ENCODE peak calls at places on chromosome 14, in ten cellular contexts. H is lower lobe of right lung, F is WERI-Rb-1, L is brain microvascular endothelial cell, P is lung, K is heart right ventricle, B is aorta, R is OCI-LY7, C is psoas muscle, Y is thyroid gland. W is an unnamed sample.

GRCh38 chr14:65312859-65313258 is 99.7 kb upstream of the FUT8 start:
- DNase-seq in K (no peak), F (no peak), R (peak), B (no peak), P (no peak), Y (no peak), H (no peak), C (no peak), L (no peak), W (no peak)

GRCh38 chr14:101409006-101409543 is 152.2 kb upstream of the DIO3 start:
- DNase-seq in Y (no peak), B (no peak), R (no peak), K (no peak), F (no peak), H (no peak), P (no peak), C (no peak), L (no peak), W (no peak)

GRCh38 chr14:31170411-31170810 is 37.2 kb downstream of the HECTD1 start:
- DNase-seq in C (no peak), L (no peak), H (no peak), P (no peak), F (no peak), K (no peak), Y (no peak), R (no peak), B (no peak), W (no peak)

GRCh38 chr14:81453166-81453766 is 53.1 kb upstream of the STON2 start:
- DNase-seq in Y (peak), H (no peak), L (peak), C (peak), K (peak), F (peak), R (peak), B (no peak), P (peak), W (peak)

GRCh38 chr14:61217516-61217915 is 63.6 kb downstream of the TMEM30B start:
- DNase-seq in Y (no peak), F (no peak), H (no peak), K (peak), C (no peak), L (no peak), R (no peak), B (no peak), P (no peak), W (no peak)

GRCh38 chr14:59688224-59689170 is 111.9 kb upstream of the CCDC175 start:
- DNase-seq in B (no peak), C (no peak), H (no peak), R (peak), F (peak), K (peak), P (no peak), L (peak), Y (peak), W (no peak)

GRCh38 chr14:91693342-91693741 is 38.5 kb downstream of the CATSPERB start:
- DNase-seq in P (no peak), F (no peak), K (no peak), H (no peak), C (no peak), Y (no peak), R (no peak), B (no peak), L (no peak), W (no peak)

GRCh38 chr14:69107407-69108003 is 45.4 kb downstream of the DCAF5 start:
- DNase-seq in C (no peak), F (peak), R (peak), Y (peak), L (peak), H (no peak), P (peak), B (no peak), K (peak), W (no peak)

GRCh38 chr14:71070169-71070568 is 162.9 kb downstream of the PCNX1 start:
- DNase-seq in F (no peak), K (no peak), C (no peak), H (no peak), L (no peak), R (no peak), Y (no peak), B (no peak), P (no peak), W (no peak)

GRCh38 chr14:83164016-83164415 is 1630.4 kb upstream of the SEL1L start:
- DNase-seq in B (no peak), F (no peak), R (no peak), Y (no peak), L (peak), K (no peak), P (no peak), C (no peak), H (no peak), W (no peak)

GRCh38 chr14:104593710-104594121 is 10.9 kb downstream of the TMEM179 start:
- DNase-seq in H (peak), L (no peak), F (no peak), P (no peak), K (no peak), R (no peak), C (peak), B (peak), Y (no peak), W (no peak)

GRCh38 chr14:24834951-24835350 is 201.0 kb upstream of the GZMB start:
- DNase-seq in K (no peak), H (no peak), C (no peak), L (no peak), R (no peak), P (no peak), F (no peak), B (no peak), Y (peak), W (no peak)

GRCh38 chr14:52012635-52013034 is 23.3 kb downstream of the RTRAF start:
- DNase-seq in H (no peak), K (peak), R (no peak), C (peak), F (no peak), L (no peak), B (no peak), Y (no peak), P (no peak), W (no peak)

GRCh38 chr14:42459171-42459685 is 852.6 kb downstream of the LRFN5 start:
- DNase-seq in Y (no peak), B (no peak), F (no peak), L (no peak), R (no peak), P (no peak), C (no peak), H (no peak), K (no peak), W (no peak)

GRCh38 chr14:59936145-59936544 is 16.2 kb downstream of the LRRC9 start:
- DNase-seq in Y (no peak), R (no peak), F (no peak), L (no peak), B (no peak), H (no peak), P (no peak), K (no peak), C (no peak), W (no peak)

GRCh38 chr14:70064111-70064885 is 124.5 kb downstream of the SLC8A3 start:
- DNase-seq in Y (no peak), L (no peak), H (no peak), C (no peak), B (no peak), R (no peak), K (no peak), P (no peak), F (no peak), W (no peak)

GRCh38 chr14:94048676-94049624 is 22.8 kb downstream of the OTUB2 start:
- DNase-seq in C (no peak), Y (no peak), H (no peak), L (no peak), R (no peak), B (no peak), K (no peak), P (no peak), F (peak), W (no peak)

GRCh38 chr14:81224222-81224621 is 3.5 kb upstream of the GTF2A1 start:
- DNase-seq in K (no peak), Y (no peak), F (no peak), C (no peak), B (no peak), P (no peak), R (no peak), L (no peak), H (no peak), W (no peak)

GRCh38 chr14:33891700-33892099 is 59.2 kb downstream of the EGLN3 start:
- DNase-seq in P (no peak), R (no peak), K (no peak), L (no peak), B (no peak), H (no peak), Y (no peak), F (no peak), C (no peak), W (no peak)

GRCh38 chr14:39374846-39375245 is 57.4 kb downstream of the FBXO33 start:
- DNase-seq in P (no peak), C (no peak), Y (no peak), F (no peak), K (no peak), B (no peak), H (no peak), L (no peak), R (no peak), W (no peak)

GRCh38 chr14:90107789-90108188 is 46.0 kb downstream of the KCNK13 start:
- DNase-seq in Y (no peak), K (no peak), C (no peak), R (no peak), F (no peak), H (no peak), L (no peak), P (no peak), B (no peak), W (no peak)

GRCh38 chr14:56812364-56813103 is 2.3 kb upstream of the OTX2 start:
- DNase-seq in P (no peak), B (no peak), H (no peak), K (no peak), L (no peak), Y (no peak), R (no peak), F (peak), C (no peak), W (no peak)

GRCh38 chr14:62027958-62028357 is 265.7 kb downstream of the SNAPC1 start:
- DNase-seq in B (no peak), L (no peak), K (no peak), C (no peak), F (no peak), H (no peak), P (no peak), R (no peak), Y (no peak), W (no peak)

GRCh38 chr14:96105921-96106441 is 66.8 kb downstream of the C14orf132 start:
- DNase-seq in R (no peak), L (no peak), F (no peak), C (no peak), K (no peak), P (peak), H (no peak), B (peak), Y (peak), W (no peak)

GRCh38 chr14:91919814-91920213 is 27.7 kb downstream of the FBLN5 start:
- DNase-seq in Y (peak), K (peak), R (no peak), P (no peak), C (peak), F (no peak), H (no peak), B (peak), L (peak), W (no peak)

GRCh38 chr14:67413806-67414769 is 2.1 kb upstream of the PLEK2 start:
- DNase-seq in R (no peak), P (no peak), H (no peak), K (no peak), Y (peak), F (no peak), L (peak), C (no peak), B (peak), W (no peak)

GRCh38 chr14:85122690-85123089 is 407.3 kb upstream of the FLRT2 start:
- DNase-seq in C (no peak), P (no peak), Y (no peak), L (peak), B (no peak), K (no peak), R (no peak), H (no peak), F (no peak), W (no peak)

GRCh38 chr14:104107101-104107581 is 21.6 kb downstream of the ASPG start:
- DNase-seq in L (no peak), H (no peak), C (peak), P (no peak), F (peak), R (no peak), B (peak), K (no peak), Y (peak), W (no peak)

GRCh38 chr14:75205586-75205985 is 29.2 kb upstream of the TMED10 start:
- DNase-seq in Y (no peak), P (no peak), K (no peak), C (no peak), F (no peak), B (no peak), H (no peak), L (peak), R (no peak), W (no peak)
- H3K27ac ChIP-seq in Y (no peak), P (no peak), K (no peak), C (no peak), F (no peak), B (no peak), H (no peak), L (peak), R (no peak), W (no peak)

DNA sequence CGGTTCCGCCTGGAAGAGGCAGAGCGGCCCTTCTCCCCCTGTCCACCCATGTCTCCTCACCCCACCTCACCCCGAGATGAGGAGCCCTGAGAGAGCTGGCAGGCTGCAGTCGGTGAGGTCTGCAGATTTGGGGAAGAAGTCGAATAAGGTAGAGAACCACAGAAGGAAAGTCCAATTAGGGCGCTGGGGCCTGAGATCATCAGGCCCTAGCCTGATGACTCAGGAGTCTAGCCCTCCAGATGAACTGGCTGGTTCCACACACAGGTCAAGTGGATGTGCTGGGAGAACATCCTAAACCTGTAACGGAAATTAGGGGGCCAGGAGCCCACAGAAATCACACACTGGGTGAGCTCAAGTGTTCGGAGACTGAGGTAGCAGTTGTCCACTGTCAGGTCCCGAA is 1.1 kb upstream of the METTL17 start:
- DNase-seq in P (no peak), Y (peak), B (no peak), C (no peak), K (no peak), L (peak), R (no peak), H (no peak), F (no peak), W (no peak)
- H3K27ac ChIP-seq in P (no peak), Y (no peak), B (peak), C (peak), K (peak), L (peak), R (no peak), H (peak), F (no peak), W (peak)

GRCh38 chr14:78184151-78184550 is 14.0 kb downstream of the NRXN3 start:
- DNase-seq in R (no peak), K (no peak), H (no peak), C (no peak), Y (no peak), B (no peak), L (no peak), F (no peak), P (no peak), W (no peak)
- H3K27ac ChIP-seq in R (no peak), K (no peak), H (no peak), C (no peak), Y (no peak), B (no peak), L (no peak), F (no peak), P (no peak), W (no peak)

DNA sequence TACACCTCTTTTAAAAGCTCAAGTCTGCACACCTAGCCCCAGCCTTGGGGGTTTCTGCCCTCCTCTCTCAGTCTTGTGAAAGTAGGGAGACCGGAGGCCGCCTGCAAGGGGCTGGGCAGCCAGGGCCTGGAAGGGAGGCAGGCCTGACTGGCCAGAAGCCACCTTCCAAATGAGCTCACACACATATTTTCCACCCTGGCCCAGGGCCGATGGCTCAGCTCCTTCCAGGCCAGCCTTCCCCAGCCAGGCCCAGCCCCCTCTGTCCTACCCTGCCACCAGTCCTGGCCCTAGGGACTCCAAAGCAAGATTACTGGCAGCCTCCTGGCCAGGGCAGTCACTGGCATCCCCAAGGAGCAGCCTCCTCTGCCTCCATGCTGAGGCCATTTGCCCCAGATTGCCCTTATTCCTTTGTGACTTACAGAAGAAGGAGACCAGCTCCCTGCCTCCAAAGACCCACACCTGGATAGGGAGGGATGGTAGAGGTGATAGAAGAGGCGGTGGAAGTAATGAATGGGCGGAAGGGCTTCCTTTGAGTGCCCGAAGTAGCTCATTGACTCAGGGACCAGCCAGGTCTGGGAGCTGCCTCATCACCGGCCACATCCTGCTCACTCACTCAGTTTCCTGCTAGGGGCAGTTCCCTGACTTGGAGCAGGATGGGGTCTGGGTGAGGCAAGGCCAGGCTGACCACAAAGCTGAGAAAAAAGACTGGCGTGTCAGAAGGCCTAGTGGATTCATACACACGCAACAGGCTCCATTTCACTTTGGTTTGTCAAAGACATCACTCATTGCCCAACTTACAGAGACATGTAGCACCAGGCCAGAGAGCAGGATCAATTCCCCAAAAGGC is 14.8 kb downstream of the MMP14 start:
- DNase-seq in Y (peak), H (peak), L (peak), P (peak), R (no peak), B (peak), K (peak), C (peak), F (no peak), W (peak)
- H3K27ac ChIP-seq in Y (peak), H (peak), L (peak), P (peak), R (no peak), B (peak), K (peak), C (peak), F (no peak), W (no peak)

GRCh38 chr14:102486513-102487203 is 22.9 kb downstream of the ANKRD9 start:
- DNase-seq in Y (no peak), F (no peak), P (no peak), C (no peak), K (no peak), H (no peak), B (peak), L (no peak), R (no peak), W (no peak)

GRCh38 chr14:102485693-102486512 is 23.7 kb downstream of the ANKRD9 start:
- DNase-seq in Y (no peak), K (no peak), H (no peak), P (no peak), R (no peak), L (no peak), C (no peak), F (no peak), B (peak), W (no peak)

GRCh38 chr14:102484316-102484715 is 25.3 kb downstream of the ANKRD9 start:
- DNase-seq in Y (no peak), H (no peak), L (no peak), K (no peak), F (no peak), R (no peak), P (no peak), C (no peak), B (peak), W (no peak)

GRCh38 chr14:102490456-102490855 is 19.1 kb downstream of the ANKRD9 start:
- DNase-seq in P (no peak), F (no peak), R (no peak), B (peak), C (no peak), Y (no peak), L (no peak), K (no peak), H (no peak), W (no peak)

GRCh38 chr14:102487204-102487577 is 22.4 kb downstream of the ANKRD9 start:
- DNase-seq in F (no peak), R (no peak), C (no peak), L (no peak), B (peak), P (no peak), Y (no peak), H (no peak), K (no peak), W (no peak)
- H3K27ac ChIP-seq in F (no peak), R (no peak), C (peak), L (no peak), B (no peak), P (no peak), Y (no peak), H (no peak), K (no peak), W (no peak)